ENCODE peak calls at places on chromosomes 1 and 21, in eight cellular contexts. F, N, S, E, D, J, Z and L are unnamed samples.
A peak's percentile ranks its signal among the peaks of the same experiment; 100 is the strongest.

GRCh38 chr1:241842565-241842964 is 5.4 kb upstream of the EXO1 start:
- DNase-seq in F (no peak), J (no peak), N (no peak), D (no peak), S (no peak), Z (peak; percentile 64), E (no peak), L (no peak)

GRCh38 chr21:41634211-41634694 is 126.3 kb upstream of the TMPRSS2 start:
- DNase-seq in E (no peak), D (peak; percentile 54), F (no peak), J (no peak), Z (no peak), S (no peak), N (no peak), L (no peak)

GRCh38 chr21:38323721-38324591 is 67.2 kb downstream of the KCNJ15 start:
- DNase-seq in J (no peak), Z (peak; percentile 97), F (no peak), E (no peak), D (no peak), S (no peak), N (no peak), L (peak; percentile 26)

GRCh38 chr1:6475381-6476133 is 9.6 kb upstream of the TNFRSF25 start:
- DNase-seq in J (peak; percentile 63), E (peak; percentile 75), Z (no peak), D (peak; percentile 70), S (peak; percentile 58), F (peak; percentile 30), N (no peak), L (no peak)

GRCh38 chr1:66278260-66279046 is 255.5 kb upstream of the SGIP1 start:
- DNase-seq in E (no peak), F (no peak), N (no peak), J (no peak), D (no peak), S (no peak), Z (no peak), L (no peak)

GRCh38 chr1:93442276-93442675 is 5.6 kb upstream of the FNBP1L start:
- DNase-seq in E (no peak), D (peak; percentile 54), F (no peak), J (no peak), N (no peak), Z (no peak), S (no peak), L (no peak)

GRCh38 chr1:208766812-208767211 is 522.6 kb upstream of the PLXNA2 start:
- DNase-seq in S (no peak), N (no peak), E (no peak), Z (no peak), F (no peak), J (no peak), D (no peak), L (no peak)

GRCh38 chr1:215185067-215185620 is 102.6 kb downstream of the KCNK2 start:
- DNase-seq in J (no peak), Z (no peak), F (no peak), N (no peak), S (no peak), E (no peak), D (no peak), L (no peak)

GRCh38 chr1:174890024-174890423 is 109.7 kb upstream of the CACYBP start:
- DNase-seq in F (no peak), N (no peak), J (no peak), D (no peak), E (no peak), S (no peak), Z (no peak), L (no peak)

GRCh38 chr1:241630476-241630875 is 9.7 kb downstream of the CHML start:
- DNase-seq in D (no peak), F (no peak), E (no peak), N (no peak), S (no peak), J (no peak), Z (no peak), L (no peak)

GRCh38 chr1:204723131-204723787 is 37.7 kb upstream of the LRRN2 start:
- DNase-seq in E (no peak), S (no peak), Z (peak; percentile 12), D (no peak), F (no peak), J (no peak), N (peak; percentile 57), L (no peak)

GRCh38 chr1:218480137-218480536 is 135.0 kb downstream of the TGFB2 start:
- DNase-seq in Z (peak; percentile 98), F (peak; percentile 54), N (peak; percentile 65), D (no peak), J (no peak), E (no peak), S (peak; percentile 62), L (no peak)

GRCh38 chr1:23010734-23011449 is 4.8 kb downstream of the TEX46 start:
- DNase-seq in F (no peak), Z (peak; percentile 91), D (no peak), N (no peak), E (no peak), S (no peak), J (no peak), L (no peak)

GRCh38 chr1:217184854-217185253 is 446.0 kb downstream of the GPATCH2 start:
- DNase-seq in N (no peak), E (no peak), Z (no peak), D (no peak), J (no peak), F (no peak), S (no peak), L (no peak)

GRCh38 chr1:204363335-204364114 is 3.8 kb upstream of the PLEKHA6 start:
- DNase-seq in F (peak; percentile 48), N (peak; percentile 86), J (peak; percentile 76), Z (peak; percentile 41), D (peak; percentile 64), S (peak; percentile 84), E (peak; percentile 79), L (no peak)

DNA sequence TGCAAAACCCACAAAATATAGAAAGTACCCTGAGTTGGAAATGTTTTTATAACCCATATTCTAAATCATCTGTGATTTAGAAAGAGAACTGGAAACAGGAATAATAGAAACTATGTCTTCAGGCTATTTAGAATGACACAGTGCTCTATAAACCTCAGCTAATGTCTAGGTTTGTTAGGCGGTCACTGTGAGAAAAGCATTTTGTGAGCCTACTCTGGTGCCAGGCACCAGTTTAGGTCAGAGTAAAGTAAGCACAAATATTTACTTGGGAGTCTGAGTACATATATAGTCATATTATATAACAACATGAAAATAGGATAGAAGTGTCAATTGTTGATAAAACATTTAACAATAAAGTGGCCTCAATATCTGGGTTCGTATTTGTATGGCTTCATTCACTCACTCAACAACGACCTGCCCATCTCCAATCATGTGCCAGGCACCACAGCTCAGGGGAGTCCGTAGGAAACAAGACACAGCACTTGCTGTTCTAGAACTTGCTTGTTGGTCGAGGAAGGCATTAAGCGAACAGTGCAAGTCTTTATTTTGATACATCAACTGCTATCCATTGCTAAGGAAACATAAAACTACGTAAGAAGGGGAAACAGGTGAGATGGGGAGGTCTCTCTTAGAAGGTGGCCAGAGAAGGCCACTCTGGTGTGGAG is 37.2 kb downstream of the GNB1 start:
- DNase-seq in J (no peak), D (no peak), S (no peak), E (no peak), Z (no peak), N (no peak), F (no peak), L (no peak)
- H3K27ac ChIP-seq in J (no peak overlapping the region), D (no peak overlapping the region), S (no peak overlapping the region), E (no peak overlapping the region), Z (no peak overlapping the region), N (no peak overlapping the region), F (peak overlapping the region; percentile 14), L (no peak overlapping the region)

GRCh38 chr1:109782927-109783326 is 19.2 kb upstream of the EPS8L3 start:
- DNase-seq in S (peak; percentile 3), D (no peak), Z (no peak), N (peak; percentile 62), F (no peak), E (peak; percentile 22), J (peak; percentile 8), L (no peak)

GRCh38 chr1:109781807-109782206 is 18.1 kb upstream of the EPS8L3 start:
- DNase-seq in F (no peak), S (no peak), E (no peak), J (no peak), N (no peak), Z (no peak), D (no peak), L (no peak)

GRCh38 chr1:109783436-109783835 is 19.7 kb upstream of the EPS8L3 start:
- DNase-seq in N (peak; percentile 62), S (peak; percentile 32), D (no peak), Z (peak; percentile 81), F (no peak), J (peak; percentile 7), E (peak; percentile 48), L (no peak)

GRCh38 chr1:109780982-109781381 is 17.3 kb upstream of the EPS8L3 start:
- DNase-seq in S (no peak), E (no peak), D (no peak), Z (no peak), F (no peak), J (no peak), N (no peak), L (no peak)

DNA sequence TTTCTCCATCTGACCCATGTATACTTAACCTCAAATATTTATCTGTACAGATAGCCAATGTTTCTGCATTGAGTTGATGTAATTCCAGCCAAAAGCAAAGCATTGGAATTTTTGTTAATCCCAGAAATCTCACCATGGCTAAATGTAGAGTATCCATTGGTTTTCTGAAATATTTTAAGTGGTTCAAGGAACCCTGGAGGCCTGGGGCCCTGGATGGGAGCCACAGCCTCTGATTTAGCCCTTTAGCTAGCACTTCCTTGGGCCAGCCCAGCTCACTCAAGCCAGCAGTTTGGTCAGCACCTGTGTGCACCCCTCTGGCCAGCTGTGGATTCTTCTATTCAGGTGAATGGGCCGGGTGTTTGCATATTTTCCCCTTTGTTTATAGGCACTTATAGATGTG is 18.8 kb upstream of the EPS8L3 start:
- DNase-seq in E (peak; percentile 31), Z (peak; percentile 69), J (peak; percentile 4), D (no peak), S (peak; percentile 5), N (peak; percentile 64), F (no peak), L (no peak)
- H3K27ac ChIP-seq in E (no peak overlapping the region), Z (no peak overlapping the region), J (no peak overlapping the region), D (no peak overlapping the region), S (no peak overlapping the region), N (no peak overlapping the region), F (no peak overlapping the region), L (peak overlapping the region; percentile 61)

DNA sequence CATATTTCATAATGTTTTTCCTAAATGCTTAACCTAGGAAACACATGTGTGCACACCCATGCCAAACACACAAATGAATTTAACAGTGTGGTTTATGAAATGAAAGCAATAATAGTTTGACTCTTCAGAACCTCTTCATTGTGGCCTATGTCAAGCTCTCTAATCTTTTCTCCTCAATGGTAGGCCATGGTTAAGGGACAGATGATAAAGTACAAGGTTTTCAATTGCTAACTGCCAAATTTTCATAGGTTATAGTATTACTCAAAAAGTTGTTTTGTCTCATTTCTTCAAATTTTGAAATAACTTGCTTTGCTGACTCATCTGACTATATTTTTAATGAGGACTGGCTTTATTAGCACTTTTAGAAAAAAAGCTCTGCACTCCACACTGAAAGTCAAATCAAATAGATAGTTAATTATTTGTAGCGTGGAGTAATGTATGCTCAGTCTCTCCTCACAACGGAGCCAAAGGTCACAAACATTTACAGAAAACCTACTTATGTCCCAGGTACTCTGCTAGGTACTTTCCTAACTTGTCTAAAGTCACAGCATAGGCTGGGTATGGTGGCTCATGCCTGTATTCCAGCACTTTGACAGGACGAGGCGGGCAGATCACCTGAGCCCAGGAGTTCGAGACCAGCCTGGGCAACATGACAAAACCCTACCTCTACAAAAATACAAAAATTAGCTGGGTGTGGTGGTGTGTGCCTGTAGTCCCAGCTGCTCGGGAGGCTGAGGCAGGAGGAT is 3.0 kb upstream of the ADCY10 start:
- DNase-seq in D (no peak), N (no peak), J (no peak), F (no peak), E (no peak), Z (no peak), S (no peak), L (no peak)
- H3K27ac ChIP-seq in D (no peak overlapping the region), N (no peak overlapping the region), J (no peak overlapping the region), F (no peak overlapping the region), E (no peak overlapping the region), Z (no peak overlapping the region), S (no peak overlapping the region), L (no peak overlapping the region)

GRCh38 chr1:192937128-192937527 is 122.0 kb downstream of the UCHL5 start:
- DNase-seq in Z (no peak), N (no peak), S (no peak), F (no peak), D (no peak), E (no peak), J (no peak), L (no peak)
- H3K27ac ChIP-seq in Z (no peak overlapping the region), N (no peak overlapping the region), S (no peak overlapping the region), F (no peak overlapping the region), D (no peak overlapping the region), E (no peak overlapping the region), J (peak overlapping the region; percentile 11), L (no peak overlapping the region)